ENCODE peak calls at places on chromosome 12, in ten cellular contexts. One of them, this sample, is unnamed.

GRCh38 chr12:52139147-52139546 is 52.7 kb downstream of the KRT80 start:
- DNase-seq in adrenal gland: no peak
- DNase-seq in heart right ventricle: no peak
- DNase-seq in PC-3: no peak
- DNase-seq in foreskin fibroblast: no peak
- DNase-seq in Peyer's patch: no peak
- DNase-seq in tibial artery: no peak
- DNase-seq in A673: no peak
- DNase-seq in GM23338: no peak
- DNase-seq in ovary: no peak
- DNase-seq in this sample: no peak

GRCh38 chr12:51953925-51954324 is 2.4 kb downstream of the ACVR1B start:
- DNase-seq in adrenal gland: no peak
- DNase-seq in heart right ventricle: no peak
- DNase-seq in PC-3: no peak
- DNase-seq in foreskin fibroblast: no peak
- DNase-seq in Peyer's patch: no peak
- DNase-seq in tibial artery: no peak
- DNase-seq in A673: no peak
- DNase-seq in GM23338: no peak
- DNase-seq in ovary: no peak
- DNase-seq in this sample: no peak

GRCh38 chr12:9064201-9064814 is 51.4 kb downstream of the A2M start:
- DNase-seq in adrenal gland: peak
- DNase-seq in heart right ventricle: peak
- DNase-seq in PC-3: peak
- DNase-seq in foreskin fibroblast: peak
- DNase-seq in Peyer's patch: peak
- DNase-seq in tibial artery: peak
- DNase-seq in A673: peak
- DNase-seq in GM23338: peak
- DNase-seq in ovary: peak
- DNase-seq in this sample: no peak

GRCh38 chr12:29725587-29726320 is 58.0 kb downstream of the TMTC1 start:
- DNase-seq in adrenal gland: no peak
- DNase-seq in heart right ventricle: peak
- DNase-seq in PC-3: no peak
- DNase-seq in foreskin fibroblast: peak
- DNase-seq in Peyer's patch: no peak
- DNase-seq in tibial artery: peak
- DNase-seq in A673: peak
- DNase-seq in GM23338: no peak
- DNase-seq in ovary: peak
- DNase-seq in this sample: peak

GRCh38 chr12:55681142-55682077 is 26.3 kb downstream of the ITGA7 start:
- DNase-seq in adrenal gland: peak
- DNase-seq in heart right ventricle: peak
- DNase-seq in PC-3: peak
- DNase-seq in foreskin fibroblast: peak
- DNase-seq in Peyer's patch: peak
- DNase-seq in tibial artery: peak
- DNase-seq in A673: peak
- DNase-seq in GM23338: peak
- DNase-seq in ovary: no peak
- DNase-seq in this sample: peak

GRCh38 chr12:69570545-69571399 is 14.5 kb upstream of the CCT2 start:
- DNase-seq in adrenal gland: peak
- DNase-seq in heart right ventricle: no peak
- DNase-seq in PC-3: peak
- DNase-seq in foreskin fibroblast: peak
- DNase-seq in Peyer's patch: peak
- DNase-seq in tibial artery: peak
- DNase-seq in A673: peak
- DNase-seq in GM23338: peak
- DNase-seq in ovary: peak
- DNase-seq in this sample: no peak

GRCh38 chr12:85280138-85280983 is at the start of gene ALX1:
- DNase-seq in adrenal gland: no peak
- DNase-seq in heart right ventricle: peak
- DNase-seq in PC-3: no peak
- DNase-seq in foreskin fibroblast: peak
- DNase-seq in Peyer's patch: peak
- DNase-seq in tibial artery: no peak
- DNase-seq in A673: peak
- DNase-seq in GM23338: peak
- DNase-seq in ovary: peak
- DNase-seq in this sample: no peak

GRCh38 chr12:106179086-106179485 is 40.3 kb upstream of the NUAK1 start:
- DNase-seq in adrenal gland: no peak
- DNase-seq in heart right ventricle: no peak
- DNase-seq in PC-3: no peak
- DNase-seq in foreskin fibroblast: peak
- DNase-seq in Peyer's patch: no peak
- DNase-seq in tibial artery: peak
- DNase-seq in A673: peak
- DNase-seq in GM23338: no peak
- DNase-seq in ovary: no peak
- DNase-seq in this sample: no peak

GRCh38 chr12:129826273-129826672 is 77.6 kb downstream of the TMEM132D start:
- DNase-seq in adrenal gland: no peak
- DNase-seq in heart right ventricle: no peak
- DNase-seq in PC-3: no peak
- DNase-seq in foreskin fibroblast: no peak
- DNase-seq in Peyer's patch: no peak
- DNase-seq in tibial artery: no peak
- DNase-seq in A673: no peak
- DNase-seq in GM23338: no peak
- DNase-seq in ovary: no peak
- DNase-seq in this sample: no peak

GRCh38 chr12:6735448-6736191 is 11.8 kb downstream of the COPS7A start:
- DNase-seq in adrenal gland: peak
- DNase-seq in heart right ventricle: peak
- DNase-seq in PC-3: peak
- DNase-seq in foreskin fibroblast: peak
- DNase-seq in Peyer's patch: peak
- DNase-seq in tibial artery: peak
- DNase-seq in A673: peak
- DNase-seq in GM23338: peak
- DNase-seq in ovary: peak
- DNase-seq in this sample: no peak

GRCh38 chr12:71752887-71753286 is 1.8 kb upstream of the RAB21 start:
- DNase-seq in adrenal gland: no peak
- DNase-seq in heart right ventricle: no peak
- DNase-seq in PC-3: no peak
- DNase-seq in foreskin fibroblast: no peak
- DNase-seq in Peyer's patch: no peak
- DNase-seq in tibial artery: no peak
- DNase-seq in A673: no peak
- DNase-seq in GM23338: no peak
- DNase-seq in ovary: no peak
- DNase-seq in this sample: no peak

DNA sequence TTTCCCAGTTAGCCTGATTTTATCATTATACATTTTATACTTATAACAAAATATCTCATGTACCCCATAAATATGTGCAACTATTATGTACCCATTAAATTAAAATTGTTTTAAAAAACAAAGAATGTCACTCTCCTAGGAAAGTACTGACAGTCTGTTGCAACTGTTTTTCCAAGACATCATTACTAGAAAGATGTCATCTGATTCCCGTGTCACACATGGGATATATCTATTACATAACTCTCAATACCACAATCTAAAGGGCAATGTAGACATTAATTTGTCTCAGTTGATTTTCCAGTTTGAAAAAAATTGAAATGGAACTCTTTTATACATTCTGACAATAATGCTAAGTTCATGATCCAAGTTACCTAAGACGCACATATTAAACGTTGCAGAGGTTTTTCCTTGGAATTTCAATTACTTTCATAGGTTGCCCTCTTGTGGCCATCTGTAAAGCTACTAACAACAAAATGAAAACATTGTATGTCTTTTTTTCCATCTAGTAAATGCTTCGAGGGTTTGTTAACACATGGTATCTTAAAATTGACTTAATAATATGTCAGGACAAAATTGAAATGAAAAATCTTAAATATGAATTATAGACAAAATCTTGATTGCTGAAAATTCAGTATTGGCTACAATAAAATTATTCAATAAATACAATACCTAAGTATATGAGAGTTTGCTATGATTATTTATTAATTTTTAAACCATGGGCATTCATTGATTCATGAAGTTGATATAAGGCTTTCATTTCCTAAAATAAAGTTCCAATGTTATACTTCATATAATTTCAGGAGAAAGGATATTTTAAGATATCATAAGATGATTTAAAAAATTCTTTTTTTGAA is 131.6 kb downstream of the PPFIA2 start:
- DNase-seq in adrenal gland: no peak
- DNase-seq in heart right ventricle: no peak
- DNase-seq in PC-3: peak
- DNase-seq in foreskin fibroblast: peak
- DNase-seq in Peyer's patch: no peak
- DNase-seq in tibial artery: no peak
- DNase-seq in A673: peak
- DNase-seq in GM23338: peak
- DNase-seq in ovary: no peak
- DNase-seq in this sample: peak
- TF ChIP-seq CTCF in adrenal gland: peak
- TF ChIP-seq CTCF in heart right ventricle: no peak
- TF ChIP-seq CTCF in PC-3: peak
- TF ChIP-seq CTCF in foreskin fibroblast: peak
- TF ChIP-seq CTCF in Peyer's patch: no peak
- TF ChIP-seq CTCF in tibial artery: peak
- TF ChIP-seq CTCF in A673: peak
- TF ChIP-seq CTCF in GM23338: peak
- TF ChIP-seq CTCF in ovary: no peak
- TF ChIP-seq CTCF in this sample: peak

GRCh38 chr12:41189395-41190251 is 1.5 kb downstream of the PDZRN4 start:
- DNase-seq in adrenal gland: peak
- DNase-seq in heart right ventricle: no peak
- DNase-seq in PC-3: no peak
- DNase-seq in foreskin fibroblast: peak
- DNase-seq in Peyer's patch: no peak
- DNase-seq in tibial artery: peak
- DNase-seq in A673: peak
- DNase-seq in GM23338: peak
- DNase-seq in ovary: peak
- DNase-seq in this sample: no peak
- H3K4me3 ChIP-seq in adrenal gland: no peak
- H3K4me3 ChIP-seq in heart right ventricle: peak
- H3K4me3 ChIP-seq in PC-3: no peak
- H3K4me3 ChIP-seq in foreskin fibroblast: no peak
- H3K4me3 ChIP-seq in Peyer's patch: peak
- H3K4me3 ChIP-seq in tibial artery: peak
- H3K4me3 ChIP-seq in A673: peak
- H3K4me3 ChIP-seq in GM23338: peak
- H3K4me3 ChIP-seq in ovary: peak
- H3K4me3 ChIP-seq in this sample: peak

DNA sequence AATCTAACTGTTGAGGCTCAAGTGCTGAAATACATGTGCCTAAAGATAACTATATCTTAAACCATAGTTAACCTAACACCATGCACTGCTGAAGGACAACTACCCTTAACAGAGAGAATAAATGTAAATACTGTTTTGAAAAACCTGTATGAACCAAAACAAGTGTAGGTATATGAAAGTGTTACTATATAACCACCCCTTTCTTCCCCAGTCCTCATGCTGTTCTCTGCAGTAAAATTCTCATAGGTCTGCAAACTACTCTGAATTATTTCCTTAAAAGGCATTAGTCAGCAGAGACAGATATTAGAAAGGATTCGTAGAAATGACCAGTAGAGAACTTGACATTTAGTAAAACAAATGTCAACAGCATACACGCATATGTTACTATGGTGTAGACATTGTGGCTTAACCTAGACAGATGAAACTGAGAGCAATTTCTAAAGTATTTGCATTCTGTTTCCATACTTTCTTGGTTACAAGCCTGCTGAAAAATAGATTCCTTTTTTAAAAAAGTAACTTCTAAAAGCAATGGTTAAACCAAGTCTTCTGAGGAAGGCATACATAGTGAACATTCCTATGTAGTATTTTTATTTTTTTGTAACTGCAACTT is 13.9 kb downstream of the CSRP2 start:
- DNase-seq in adrenal gland: no peak
- DNase-seq in heart right ventricle: no peak
- DNase-seq in PC-3: no peak
- DNase-seq in foreskin fibroblast: no peak
- DNase-seq in Peyer's patch: no peak
- DNase-seq in tibial artery: no peak
- DNase-seq in A673: no peak
- DNase-seq in GM23338: no peak
- DNase-seq in ovary: no peak
- DNase-seq in this sample: no peak
- TF ChIP-seq CTCF in adrenal gland: no peak
- TF ChIP-seq CTCF in heart right ventricle: no peak
- TF ChIP-seq CTCF in PC-3: no peak
- TF ChIP-seq CTCF in foreskin fibroblast: no peak
- TF ChIP-seq CTCF in Peyer's patch: no peak
- TF ChIP-seq CTCF in tibial artery: no peak
- TF ChIP-seq CTCF in A673: no peak
- TF ChIP-seq CTCF in GM23338: no peak
- TF ChIP-seq CTCF in ovary: no peak
- TF ChIP-seq CTCF in this sample: no peak

GRCh38 chr12:12541782-12542181 is 20.9 kb downstream of the DUSP16 start:
- DNase-seq in adrenal gland: no peak
- DNase-seq in heart right ventricle: no peak
- DNase-seq in PC-3: no peak
- DNase-seq in foreskin fibroblast: no peak
- DNase-seq in Peyer's patch: no peak
- DNase-seq in tibial artery: no peak
- DNase-seq in A673: no peak
- DNase-seq in GM23338: no peak
- DNase-seq in ovary: no peak
- DNase-seq in this sample: no peak

GRCh38 chr12:12537421-12537820 is 25.2 kb downstream of the DUSP16 start:
- DNase-seq in adrenal gland: no peak
- DNase-seq in heart right ventricle: no peak
- DNase-seq in PC-3: no peak
- DNase-seq in foreskin fibroblast: peak
- DNase-seq in Peyer's patch: no peak
- DNase-seq in tibial artery: no peak
- DNase-seq in A673: no peak
- DNase-seq in GM23338: no peak
- DNase-seq in ovary: no peak
- DNase-seq in this sample: no peak

GRCh38 chr12:12539411-12539810 is 23.3 kb downstream of the DUSP16 start:
- DNase-seq in adrenal gland: no peak
- DNase-seq in heart right ventricle: no peak
- DNase-seq in PC-3: peak
- DNase-seq in foreskin fibroblast: no peak
- DNase-seq in Peyer's patch: no peak
- DNase-seq in tibial artery: no peak
- DNase-seq in A673: no peak
- DNase-seq in GM23338: no peak
- DNase-seq in ovary: no peak
- DNase-seq in this sample: peak

GRCh38 chr12:12540261-12541013 is 22.2 kb downstream of the DUSP16 start:
- DNase-seq in adrenal gland: no peak
- DNase-seq in heart right ventricle: no peak
- DNase-seq in PC-3: no peak
- DNase-seq in foreskin fibroblast: no peak
- DNase-seq in Peyer's patch: no peak
- DNase-seq in tibial artery: no peak
- DNase-seq in A673: peak
- DNase-seq in GM23338: no peak
- DNase-seq in ovary: no peak
- DNase-seq in this sample: no peak

GRCh38 chr12:12538535-12538934 is 24.1 kb downstream of the DUSP16 start:
- DNase-seq in adrenal gland: no peak
- DNase-seq in heart right ventricle: no peak
- DNase-seq in PC-3: no peak
- DNase-seq in foreskin fibroblast: no peak
- DNase-seq in Peyer's patch: no peak
- DNase-seq in tibial artery: no peak
- DNase-seq in A673: no peak
- DNase-seq in GM23338: no peak
- DNase-seq in ovary: no peak
- DNase-seq in this sample: no peak
- H3K4me3 ChIP-seq in adrenal gland: no peak
- H3K4me3 ChIP-seq in heart right ventricle: no peak
- H3K4me3 ChIP-seq in PC-3: no peak
- H3K4me3 ChIP-seq in foreskin fibroblast: no peak
- H3K4me3 ChIP-seq in Peyer's patch: no peak
- H3K4me3 ChIP-seq in tibial artery: no peak
- H3K4me3 ChIP-seq in A673: no peak
- H3K4me3 ChIP-seq in GM23338: no peak
- H3K4me3 ChIP-seq in ovary: no peak
- H3K4me3 ChIP-seq in this sample: no peak

This sample was measured in retinal pigment epithelial cell.